ENCODE peak calls at places on chromosomes 3 and 15, in four cellular contexts. One of them, this sample, is unnamed.

GRCh38 chr3:196552253-196552652 is 16.1 kb downstream of the WDR53 start:
- DNase-seq in frontal cortex: no peak
- DNase-seq in RPMI7951: no peak
- DNase-seq in activated CD4-positive, CD25-positive, alpha-beta regulatory T cell: no peak
- DNase-seq in this sample: no peak

GRCh38 chr3:59607628-59608027 is 557.8 kb upstream of the CFAP20DC start:
- DNase-seq in frontal cortex: no peak
- DNase-seq in RPMI7951: peak
- DNase-seq in activated CD4-positive, CD25-positive, alpha-beta regulatory T cell: no peak
- DNase-seq in this sample: no peak

GRCh38 chr3:122661633-122662032 is 19.0 kb upstream of the PARP14 start:
- DNase-seq in activated CD4-positive, CD25-positive, alpha-beta regulatory T cell: no peak
- DNase-seq in frontal cortex: no peak
- DNase-seq in RPMI7951: peak
- DNase-seq in this sample: no peak

GRCh38 chr3:160451602-160452001 is 2.0 kb upstream of the TRIM59 start:
- DNase-seq in frontal cortex: no peak
- DNase-seq in RPMI7951: peak
- DNase-seq in activated CD4-positive, CD25-positive, alpha-beta regulatory T cell: no peak
- DNase-seq in this sample: no peak

GRCh38 chr3:145681132-145681531 is 479.9 kb downstream of the PLOD2 start:
- DNase-seq in frontal cortex: no peak
- DNase-seq in RPMI7951: no peak
- DNase-seq in activated CD4-positive, CD25-positive, alpha-beta regulatory T cell: no peak
- DNase-seq in this sample: no peak

GRCh38 chr3:149086232-149086988 is at the start of gene HLTF:
- DNase-seq in RPMI7951: peak
- DNase-seq in frontal cortex: peak
- DNase-seq in activated CD4-positive, CD25-positive, alpha-beta regulatory T cell: peak
- DNase-seq in this sample: peak

GRCh38 chr3:134197681-134198261 is 52.9 kb downstream of the RYK start:
- DNase-seq in activated CD4-positive, CD25-positive, alpha-beta regulatory T cell: no peak
- DNase-seq in frontal cortex: peak
- DNase-seq in RPMI7951: peak
- DNase-seq in this sample: peak

GRCh38 chr15:29162411-29162810 is 107.2 kb downstream of the NSMCE3 start:
- DNase-seq in activated CD4-positive, CD25-positive, alpha-beta regulatory T cell: no peak
- DNase-seq in frontal cortex: no peak
- DNase-seq in RPMI7951: no peak
- DNase-seq in this sample: no peak

GRCh38 chr3:44092497-44092896 is 149.2 kb upstream of the TOPAZ1 start:
- DNase-seq in RPMI7951: no peak
- DNase-seq in frontal cortex: no peak
- DNase-seq in activated CD4-positive, CD25-positive, alpha-beta regulatory T cell: no peak
- DNase-seq in this sample: no peak

GRCh38 chr3:131067983-131068382 is 41.3 kb downstream of the NEK11 start:
- DNase-seq in RPMI7951: no peak
- DNase-seq in activated CD4-positive, CD25-positive, alpha-beta regulatory T cell: no peak
- DNase-seq in frontal cortex: no peak
- DNase-seq in this sample: no peak

GRCh38 chr3:197516517-197516889 is 39.3 kb downstream of the BDH1 start:
- DNase-seq in frontal cortex: no peak
- DNase-seq in RPMI7951: peak
- DNase-seq in activated CD4-positive, CD25-positive, alpha-beta regulatory T cell: no peak
- DNase-seq in this sample: no peak

GRCh38 chr3:138441256-138441655 is 6.8 kb downstream of the ESYT3 start:
- DNase-seq in RPMI7951: no peak
- DNase-seq in activated CD4-positive, CD25-positive, alpha-beta regulatory T cell: no peak
- DNase-seq in frontal cortex: no peak
- DNase-seq in this sample: no peak

GRCh38 chr15:50182233-50183013 is 427 bp downstream of the SLC27A2 start:
- DNase-seq in activated CD4-positive, CD25-positive, alpha-beta regulatory T cell: no peak
- DNase-seq in RPMI7951: no peak
- DNase-seq in frontal cortex: no peak
- DNase-seq in this sample: no peak

GRCh38 chr15:31267161-31268107 is 59.2 kb upstream of the KLF13 start:
- DNase-seq in RPMI7951: no peak
- DNase-seq in activated CD4-positive, CD25-positive, alpha-beta regulatory T cell: no peak
- DNase-seq in frontal cortex: no peak
- DNase-seq in this sample: no peak

GRCh38 chr3:176526194-176526593 is 671.1 kb downstream of the TBL1XR1 start:
- DNase-seq in frontal cortex: no peak
- DNase-seq in activated CD4-positive, CD25-positive, alpha-beta regulatory T cell: no peak
- DNase-seq in RPMI7951: no peak
- DNase-seq in this sample: no peak

GRCh38 chr15:25776071-25776740 is 86.9 kb downstream of the ATP10A start:
- DNase-seq in RPMI7951: no peak
- DNase-seq in activated CD4-positive, CD25-positive, alpha-beta regulatory T cell: no peak
- DNase-seq in frontal cortex: no peak
- DNase-seq in this sample: no peak

GRCh38 chr3:46711305-46711704 is 6.4 kb downstream of the PRSS50 start:
- DNase-seq in frontal cortex: peak
- DNase-seq in activated CD4-positive, CD25-positive, alpha-beta regulatory T cell: no peak
- DNase-seq in RPMI7951: no peak
- DNase-seq in this sample: no peak

GRCh38 chr3:42010530-42010929 is 48.6 kb upstream of the ULK4 start:
- DNase-seq in activated CD4-positive, CD25-positive, alpha-beta regulatory T cell: no peak
- DNase-seq in frontal cortex: no peak
- DNase-seq in RPMI7951: no peak
- DNase-seq in this sample: no peak

GRCh38 chr3:67558429-67558828 is 96.0 kb downstream of the SUCLG2 start:
- DNase-seq in RPMI7951: no peak
- DNase-seq in frontal cortex: no peak
- DNase-seq in activated CD4-positive, CD25-positive, alpha-beta regulatory T cell: no peak
- DNase-seq in this sample: no peak

GRCh38 chr3:194134757-194135515 is 1.0 kb upstream of the HES1 start:
- DNase-seq in activated CD4-positive, CD25-positive, alpha-beta regulatory T cell: peak
- DNase-seq in RPMI7951: peak
- DNase-seq in frontal cortex: peak
- DNase-seq in this sample: peak

GRCh38 chr3:107938128-107938527 is 152.7 kb downstream of the CD47 start:
- DNase-seq in activated CD4-positive, CD25-positive, alpha-beta regulatory T cell: no peak
- DNase-seq in frontal cortex: no peak
- DNase-seq in RPMI7951: peak
- DNase-seq in this sample: no peak

GRCh38 chr3:43748179-43748578 is 57.4 kb downstream of the ABHD5 start:
- DNase-seq in frontal cortex: no peak
- DNase-seq in RPMI7951: peak
- DNase-seq in activated CD4-positive, CD25-positive, alpha-beta regulatory T cell: no peak
- DNase-seq in this sample: no peak

GRCh38 chr3:157104928-157105652 is 54.9 kb downstream of the CCNL1 start:
- DNase-seq in frontal cortex: no peak
- DNase-seq in activated CD4-positive, CD25-positive, alpha-beta regulatory T cell: no peak
- DNase-seq in RPMI7951: no peak
- DNase-seq in this sample: peak

GRCh38 chr15:62584301-62585235 is 419.5 kb upstream of the C2CD4B start:
- DNase-seq in activated CD4-positive, CD25-positive, alpha-beta regulatory T cell: no peak
- DNase-seq in frontal cortex: no peak
- DNase-seq in RPMI7951: no peak
- DNase-seq in this sample: no peak

GRCh38 chr15:19987389-19988048 is 554.1 kb downstream of the GOLGA6L6 start:
- DNase-seq in RPMI7951: no peak
- DNase-seq in frontal cortex: no peak
- DNase-seq in activated CD4-positive, CD25-positive, alpha-beta regulatory T cell: no peak
- DNase-seq in this sample: no peak

GRCh38 chr3:124592658-124593441 is 137.4 kb upstream of the UMPS start:
- DNase-seq in RPMI7951: no peak
- DNase-seq in frontal cortex: no peak
- DNase-seq in activated CD4-positive, CD25-positive, alpha-beta regulatory T cell: no peak
- DNase-seq in this sample: no peak

GRCh38 chr15:68447209-68447608 is 15.2 kb upstream of the ITGA11 start:
- DNase-seq in RPMI7951: peak
- DNase-seq in activated CD4-positive, CD25-positive, alpha-beta regulatory T cell: no peak
- DNase-seq in frontal cortex: no peak
- DNase-seq in this sample: no peak

GRCh38 chr3:126607214-126607908 is 47.6 kb downstream of the TXNRD3 start:
- DNase-seq in frontal cortex: no peak
- DNase-seq in RPMI7951: peak
- DNase-seq in activated CD4-positive, CD25-positive, alpha-beta regulatory T cell: no peak
- DNase-seq in this sample: no peak

GRCh38 chr3:27194494-27194893 is 174.7 kb downstream of the NEK10 start:
- DNase-seq in RPMI7951: peak
- DNase-seq in activated CD4-positive, CD25-positive, alpha-beta regulatory T cell: no peak
- DNase-seq in frontal cortex: no peak
- DNase-seq in this sample: no peak

GRCh38 chr3:64548200-64548889 is 139.5 kb downstream of the ADAMTS9 start:
- DNase-seq in RPMI7951: no peak
- DNase-seq in frontal cortex: no peak
- DNase-seq in activated CD4-positive, CD25-positive, alpha-beta regulatory T cell: no peak
- DNase-seq in this sample: no peak

GRCh38 chr15:74302821-74303359 is 64.6 kb downstream of the CYP11A1 start:
- DNase-seq in frontal cortex: no peak
- DNase-seq in RPMI7951: peak
- DNase-seq in activated CD4-positive, CD25-positive, alpha-beta regulatory T cell: no peak
- DNase-seq in this sample: no peak

GRCh38 chr15:31405200-31405929 is 78.7 kb downstream of the KLF13 start:
- DNase-seq in RPMI7951: peak
- DNase-seq in frontal cortex: no peak
- DNase-seq in activated CD4-positive, CD25-positive, alpha-beta regulatory T cell: no peak
- DNase-seq in this sample: no peak

GRCh38 chr3:44065741-44066140 is 175.9 kb upstream of the TOPAZ1 start:
- DNase-seq in frontal cortex: no peak
- DNase-seq in activated CD4-positive, CD25-positive, alpha-beta regulatory T cell: no peak
- DNase-seq in RPMI7951: peak
- DNase-seq in this sample: no peak

GRCh38 chr3:197749315-197749600 is 425 bp upstream of the FYTTD1 start:
- DNase-seq in frontal cortex: peak
- DNase-seq in RPMI7951: no peak
- DNase-seq in activated CD4-positive, CD25-positive, alpha-beta regulatory T cell: peak
- DNase-seq in this sample: peak